ENCODE peak calls at places on chromosome 14, in seven cellular contexts. C, H, E, J, X, B and Z are unnamed samples.

GRCh38 chr14:62066304-62066703 is 304.1 kb downstream of the SNAPC1 start:
- DNase-seq in C (no peak), H (no peak), E (no peak), J (no peak), X (no peak), B (no peak), Z (no peak)

GRCh38 chr14:81681466-81681865 is 147.8 kb upstream of the SEL1L start:
- DNase-seq in C (no peak), H (no peak), E (no peak), J (no peak), X (no peak), B (no peak), Z (no peak)

GRCh38 chr14:100772607-100773165 is 46.0 kb downstream of the DLK1 start:
- DNase-seq in C (no peak), H (no peak), E (no peak), J (no peak), X (no peak), B (no peak), Z (no peak)

GRCh38 chr14:74549588-74549987 is 56.0 kb downstream of the ISCA2 start:
- DNase-seq in C (peak; percentile 17), H (no peak), E (peak; percentile 42), J (no peak), X (no peak), B (no peak), Z (no peak)

GRCh38 chr14:89537911-89538310 is 120.9 kb upstream of the FOXN3 start:
- DNase-seq in C (peak; percentile 29), H (no peak), E (no peak), J (no peak), X (no peak), B (no peak), Z (peak; percentile 6)

GRCh38 chr14:62289471-62289870 is 527.3 kb downstream of the SNAPC1 start:
- DNase-seq in C (peak; percentile 4), H (no peak), E (peak; percentile 19), J (no peak), X (no peak), B (no peak), Z (no peak)

GRCh38 chr14:80310950-80311349 is 99.6 kb upstream of the DIO2 start:
- DNase-seq in C (peak; percentile 72), H (no peak), E (no peak), J (no peak), X (no peak), B (no peak), Z (no peak)

GRCh38 chr14:99229654-99230215 is 42.3 kb downstream of the BCL11B start:
- DNase-seq in C (no peak), H (no peak), E (no peak), J (no peak), X (no peak), B (no peak), Z (no peak)

GRCh38 chr14:102699416-102700110 is 77.7 kb upstream of the TRAF3 start:
- DNase-seq in C (peak; percentile 21), H (no peak), E (no peak), J (no peak), X (no peak), B (no peak), Z (no peak)

GRCh38 chr14:35215110-35215872 is 76.9 kb upstream of the PSMA6 start:
- DNase-seq in C (peak; percentile 84), H (no peak), E (no peak), J (no peak), X (no peak), B (no peak), Z (peak; percentile 29)

GRCh38 chr14:93970589-93970966 is 5.8 kb downstream of the ASB2 start:
- DNase-seq in C (no peak), H (peak; percentile 60), E (peak; percentile 69), J (peak; percentile 76), X (peak; percentile 55), B (peak; percentile 72), Z (peak; percentile 54)

GRCh38 chr14:46290706-46291105 is 360.9 kb downstream of the RPL10L start:
- DNase-seq in C (no peak), H (no peak), E (no peak), J (no peak), X (no peak), B (no peak), Z (no peak)

GRCh38 chr14:64187331-64187730 is 106.8 kb downstream of the ESR2 start:
- DNase-seq in C (no peak), H (no peak), E (no peak), J (no peak), X (no peak), B (no peak), Z (no peak)

GRCh38 chr14:72554994-72555608 is 338.8 kb downstream of the DPF3 start:
- DNase-seq in C (no peak), H (no peak), E (no peak), J (no peak), X (no peak), B (no peak), Z (no peak)

GRCh38 chr14:97499790-97500481 is 702.8 kb downstream of the VRK1 start:
- DNase-seq in C (no peak), H (no peak), E (no peak), J (no peak), X (no peak), B (no peak), Z (no peak)

GRCh38 chr14:89845346-89845745 is 109.2 kb downstream of the EFCAB11 start:
- DNase-seq in C (peak; percentile 93), H (no peak), E (no peak), J (no peak), X (no peak), B (no peak), Z (no peak)

GRCh38 chr14:63686926-63687325 is 40.9 kb downstream of the SGPP1 start:
- DNase-seq in C (no peak), H (no peak), E (no peak), J (no peak), X (no peak), B (no peak), Z (no peak)

GRCh38 chr14:72476657-72477499 is 417.0 kb downstream of the DPF3 start:
- DNase-seq in C (peak; percentile 92), H (peak; percentile 8), E (peak; percentile 33), J (peak; percentile 76), X (no peak), B (peak; percentile 87), Z (no peak)

GRCh38 chr14:39467889-39468524 is 35.8 kb upstream of the FBXO33 start:
- DNase-seq in C (peak; percentile 52), H (no peak), E (peak; percentile 56), J (peak; percentile 44), X (no peak), B (peak; percentile 44), Z (peak; percentile 37)

GRCh38 chr14:79011091-79011919 is 841.1 kb downstream of the NRXN3 start:
- DNase-seq in C (peak; percentile 73), H (no peak), E (peak; percentile 6), J (no peak), X (peak; percentile 8), B (no peak), Z (peak; percentile 51)

GRCh38 chr14:47278233-47278842 is 397.1 kb downstream of the MDGA2 start:
- DNase-seq in C (peak; percentile 29), H (no peak), E (peak; percentile 46), J (peak; percentile 32), X (no peak), B (peak; percentile 18), Z (peak; percentile 45)

GRCh38 chr14:69629225-69630127 is 18.1 kb downstream of the SUSD6 start:
- DNase-seq in C (no peak), H (no peak), E (no peak), J (no peak), X (no peak), B (no peak), Z (no peak)

GRCh38 chr14:45156067-45156466 is 20.3 kb downstream of the FANCM start:
- DNase-seq in C (peak; percentile 41), H (no peak), E (no peak), J (no peak), X (no peak), B (no peak), Z (no peak)

GRCh38 chr14:48504921-48505320 is 829.5 kb upstream of the MDGA2 start:
- DNase-seq in C (no peak), H (no peak), E (no peak), J (no peak), X (no peak), B (no peak), Z (no peak)

GRCh38 chr14:99382071-99382640 is 98.5 kb downstream of the SETD3 start:
- DNase-seq in C (no peak), H (no peak), E (no peak), J (no peak), X (no peak), B (no peak), Z (no peak)

GRCh38 chr14:105255021-105255507 is 6.7 kb downstream of the BTBD6 start:
- DNase-seq in C (peak; percentile 35), H (no peak), E (no peak), J (no peak), X (no peak), B (no peak), Z (no peak)

GRCh38 chr14:95303552-95303951 is 16.2 kb downstream of the CLMN start:
- DNase-seq in C (no peak), H (no peak), E (no peak), J (no peak), X (no peak), B (no peak), Z (no peak)

GRCh38 chr14:64387232-64387737 is 868 bp upstream of the MTHFD1 start:
- DNase-seq in C (peak; percentile 34), H (no peak), E (peak; percentile 20), J (no peak), X (no peak), B (no peak), Z (no peak)

GRCh38 chr14:99177876-99178630 is 93.9 kb downstream of the BCL11B start:
- DNase-seq in C (no peak), H (no peak), E (no peak), J (no peak), X (no peak), B (peak; percentile 8), Z (no peak)

GRCh38 chr14:63752449-63753169 is 24.7 kb upstream of the SGPP1 start:
- DNase-seq in C (peak; percentile 92), H (no peak), E (peak; percentile 76), J (no peak), X (no peak), B (no peak), Z (no peak)

GRCh38 chr14:55864890-55865655 is 253.1 kb upstream of the PELI2 start:
- DNase-seq in C (no peak), H (no peak), E (no peak), J (no peak), X (no peak), B (no peak), Z (peak; percentile 41)

GRCh38 chr14:99354166-99354875 is 82.3 kb upstream of the BCL11B start:
- DNase-seq in C (no peak), H (no peak), E (no peak), J (no peak), X (no peak), B (no peak), Z (no peak)